ENCODE peak calls at places on chromosomes 5 and 9, in six cellular contexts. J, E, T, H, I and U are unnamed samples.

GRCh38 chr9:22084336-22085035 is 75.4 kb upstream of the CDKN2B start:
- DNase-seq in J (no peak), E (no peak), I (peak), H (peak), T (peak), U (no peak)

GRCh38 chr5:169569513-169569912 is 14.1 kb upstream of the SPDL1 start:
- DNase-seq in I (no peak), H (no peak), T (no peak), J (no peak), E (no peak), U (no peak)

GRCh38 chr9:114177423-114178064 is 22.2 kb downstream of the COL27A1 start:
- DNase-seq in T (peak), J (no peak), I (peak), H (peak), E (no peak), U (no peak)

GRCh38 chr9:27125030-27125429 is 16.0 kb downstream of the TEK start:
- DNase-seq in T (peak), J (no peak), I (peak), H (peak), E (no peak), U (no peak)

GRCh38 chr5:39547548-39548154 is 122.9 kb upstream of the DAB2 start:
- DNase-seq in E (no peak), I (peak), H (no peak), T (peak), J (no peak), U (no peak)

GRCh38 chr9:123353984-123354591 is 1.9 kb upstream of the CRB2 start:
- DNase-seq in E (peak), T (peak), I (peak), H (peak), J (peak), U (peak)

GRCh38 chr5:157516016-157516415 is 56.0 kb downstream of the NIPAL4 start:
- DNase-seq in E (peak), H (peak), I (peak), J (no peak), T (peak), U (no peak)

GRCh38 chr5:35821513-35821912 is 35.2 kb upstream of the IL7R start:
- DNase-seq in I (no peak), J (no peak), H (no peak), T (no peak), E (peak), U (no peak)

GRCh38 chr5:142151436-142152382 is 43.1 kb downstream of the NDFIP1 start:
- DNase-seq in I (peak), J (peak), H (peak), E (peak), T (peak), U (no peak)

GRCh38 chr9:86614871-86615849 is 260.9 kb upstream of the TUT7 start:
- DNase-seq in E (no peak), I (peak), T (peak), H (no peak), J (no peak), U (no peak)

GRCh38 chr5:160887780-160888179 is 35.8 kb upstream of the ATP10B start:
- DNase-seq in I (no peak), T (no peak), E (no peak), J (no peak), H (no peak), U (no peak)

GRCh38 chr9:33012328-33013068 is 11.1 kb upstream of the APTX start:
- DNase-seq in H (no peak), T (no peak), I (no peak), J (no peak), E (no peak), U (no peak)

GRCh38 chr9:130689937-130690700 is 3.5 kb upstream of the EXOSC2 start:
- DNase-seq in I (peak), T (peak), H (peak), E (no peak), J (no peak), U (no peak)

GRCh38 chr5:160359816-160360215 is 10.6 kb downstream of the C1QTNF2 start:
- DNase-seq in H (no peak), I (no peak), T (peak), J (no peak), E (no peak), U (no peak)